ENCODE peak calls at places on chromosomes 11 and 22, in four cellular contexts. One of them, this sample, is unnamed. For H3K4me1, the result is how much of the 10 kb centered on the place peaks cover.

GRCh38 chr22:44396727-44397722 is 84.3 kb upstream of the SHISAL1 start:
- DNase-seq in GM23338: no peak
- DNase-seq in spleen: peak
- DNase-seq in transverse colon: peak
- DNase-seq in this sample: no peak

GRCh38 chr11:35177370-35177769 is 38.4 kb downstream of the CD44 start:
- DNase-seq in GM23338: no peak
- DNase-seq in spleen: no peak
- DNase-seq in transverse colon: no peak
- DNase-seq in this sample: no peak

GRCh38 chr11:2717561-2717960 is 17.8 kb upstream of the KCNQ1OT1 start:
- DNase-seq in GM23338: no peak
- DNase-seq in spleen: no peak
- DNase-seq in transverse colon: no peak
- DNase-seq in this sample: no peak

GRCh38 chr11:78217650-78218541 is 29.2 kb downstream of the USP35 start:
- DNase-seq in GM23338: no peak
- DNase-seq in spleen: no peak
- DNase-seq in transverse colon: no peak
- DNase-seq in this sample: no peak

GRCh38 chr11:70678931-70679900 is 280.9 kb downstream of the CTTN start:
- DNase-seq in GM23338: no peak
- DNase-seq in spleen: peak
- DNase-seq in transverse colon: no peak
- DNase-seq in this sample: no peak

GRCh38 chr22:33274214-33274828 is 216.1 kb upstream of the SYN3 start:
- DNase-seq in GM23338: peak
- DNase-seq in spleen: peak
- DNase-seq in transverse colon: peak
- DNase-seq in this sample: no peak

GRCh38 chr22:44723801-44724200 is 21.8 kb downstream of the PRR5 start:
- DNase-seq in GM23338: no peak
- DNase-seq in spleen: no peak
- DNase-seq in transverse colon: no peak
- DNase-seq in this sample: no peak

GRCh38 chr11:6610591-6610990 is 1.4 kb downstream of the TAF10 start:
- DNase-seq in GM23338: no peak
- DNase-seq in spleen: peak
- DNase-seq in transverse colon: no peak
- DNase-seq in this sample: no peak

GRCh38 chr11:127259118-127259517 is 258.5 kb upstream of the KIRREL3 start:
- DNase-seq in GM23338: no peak
- DNase-seq in spleen: no peak
- DNase-seq in transverse colon: no peak
- DNase-seq in this sample: no peak

GRCh38 chr11:86849679-86850078 is 49.3 kb downstream of the PRSS23 start:
- DNase-seq in GM23338: no peak
- DNase-seq in spleen: no peak
- DNase-seq in transverse colon: no peak
- DNase-seq in this sample: no peak

GRCh38 chr22:29203883-29204282 is 1.8 kb upstream of the EMID1 start:
- DNase-seq in GM23338: no peak
- DNase-seq in spleen: peak
- DNase-seq in transverse colon: no peak
- DNase-seq in this sample: no peak

GRCh38 chr11:64241430-64242153 is 697 bp downstream of the FKBP2 start:
- DNase-seq in GM23338: peak
- DNase-seq in spleen: peak
- DNase-seq in transverse colon: peak
- DNase-seq in this sample: peak
- H3K4me1 ChIP-seq in GM23338: under half
- H3K4me1 ChIP-seq in spleen: under half
- H3K4me1 ChIP-seq in transverse colon: half or more
- H3K4me1 ChIP-seq in this sample: half or more

GRCh38 chr11:124835918-124836317 is 29.3 kb upstream of the ROBO3 start:
- DNase-seq in GM23338: no peak
- DNase-seq in spleen: no peak
- DNase-seq in transverse colon: no peak
- DNase-seq in this sample: no peak
- H3K4me3 ChIP-seq in GM23338: no peak
- H3K4me3 ChIP-seq in spleen: no peak
- H3K4me3 ChIP-seq in transverse colon: no peak
- H3K4me3 ChIP-seq in this sample: no peak

GRCh38 chr11:58527429-58527828 is 19.5 kb upstream of the OR5B21 start:
- DNase-seq in GM23338: no peak
- DNase-seq in spleen: no peak
- DNase-seq in transverse colon: no peak
- DNase-seq in this sample: peak

GRCh38 chr11:58530236-58530635 is 22.3 kb upstream of the OR5B21 start:
- DNase-seq in GM23338: no peak
- DNase-seq in spleen: no peak
- DNase-seq in transverse colon: no peak
- DNase-seq in this sample: no peak

GRCh38 chr11:58525037-58525614 is 17.2 kb upstream of the OR5B21 start:
- DNase-seq in GM23338: no peak
- DNase-seq in spleen: no peak
- DNase-seq in transverse colon: no peak
- DNase-seq in this sample: no peak

GRCh38 chr11:58524232-58525036 is 16.5 kb upstream of the OR5B21 start:
- DNase-seq in GM23338: peak
- DNase-seq in spleen: no peak
- DNase-seq in transverse colon: peak
- DNase-seq in this sample: peak
- TF ChIP-seq POLR2AphosphoS5 in GM23338: no peak
- TF ChIP-seq POLR2AphosphoS5 in spleen: no peak
- TF ChIP-seq POLR2AphosphoS5 in transverse colon: no peak
- TF ChIP-seq POLR2AphosphoS5 in this sample: no peak

DNA sequence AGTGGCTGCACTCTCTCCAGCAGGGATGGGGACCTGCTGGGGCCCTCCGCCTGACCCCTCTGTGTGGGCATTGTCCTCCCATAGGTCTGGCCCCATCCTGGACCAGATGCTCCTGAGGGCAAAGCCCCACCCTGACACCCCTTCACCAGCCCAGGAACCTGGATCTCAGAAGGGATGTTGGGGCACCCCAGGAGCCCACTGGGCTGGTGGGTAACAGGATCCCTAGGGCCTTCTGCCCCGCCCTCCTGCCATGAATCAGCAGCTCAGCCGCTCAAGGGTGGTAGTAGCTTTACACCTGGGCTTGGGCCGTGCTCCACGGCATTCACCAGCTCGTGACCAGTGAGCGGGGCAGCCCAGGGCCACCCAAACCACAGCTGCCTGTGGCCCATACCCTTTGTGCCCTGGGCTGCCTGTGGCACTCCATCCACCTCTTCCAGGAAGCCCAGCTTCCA is 1.0 kb upstream of the MAPK12 start:
- DNase-seq in GM23338: no peak
- DNase-seq in spleen: no peak
- DNase-seq in transverse colon: no peak
- DNase-seq in this sample: peak
- H3K4me1 ChIP-seq in GM23338: under half
- H3K4me1 ChIP-seq in spleen: under half
- H3K4me1 ChIP-seq in transverse colon: under half
- H3K4me1 ChIP-seq in this sample: under half

GRCh38 chr22:37419370-37419915 is 7.8 kb downstream of the ELFN2 start:
- DNase-seq in GM23338: no peak
- DNase-seq in spleen: no peak
- DNase-seq in transverse colon: no peak
- DNase-seq in this sample: no peak
- H3K4me3 ChIP-seq in GM23338: peak
- H3K4me3 ChIP-seq in spleen: peak
- H3K4me3 ChIP-seq in transverse colon: no peak
- H3K4me3 ChIP-seq in this sample: no peak

This sample was measured in upper lobe of left lung.